ENCODE peak calls at places on chromosomes 3 and 15, in five cellular contexts. I is fibroblast of pulmonary artery, V is tibial artery, H is astrocyte, B is body of pancreas. M is an unnamed sample.

GRCh38 chr3:126130081-126130855 is 46.3 kb upstream of the SLC41A3 start:
- DNase-seq in I (no peak), B (peak; percentile 18), H (no peak), V (peak; percentile 18), M (peak; percentile 38)

GRCh38 chr3:126478581-126479310 is 3.1 kb upstream of the ZXDC start:
- DNase-seq in H (no peak), B (no peak), V (no peak), I (no peak), M (no peak)

GRCh38 chr15:101045835-101046691 is 126.9 kb downstream of the LRRK1 start:
- DNase-seq in V (peak; percentile 13), H (no peak), I (no peak), B (peak; percentile 7), M (no peak)

GRCh38 chr15:41928637-41929620 is 35.1 kb upstream of the SPTBN5 start:
- DNase-seq in H (no peak), B (no peak), V (peak; percentile 66), I (no peak), M (no peak)

GRCh38 chr3:4950948-4951347 is 28.3 kb upstream of the BHLHE40 start:
- DNase-seq in V (no peak), I (no peak), H (no peak), B (no peak), M (no peak)

GRCh38 chr3:13199006-13199776 is 126.0 kb upstream of the IQSEC1 start:
- DNase-seq in H (no peak), I (no peak), V (no peak), B (no peak), M (no peak)

GRCh38 chr15:47332481-47332880 is 384.8 kb upstream of the SEMA6D start:
- DNase-seq in I (peak; percentile 1), B (no peak), V (no peak), H (peak; percentile 7), M (no peak)

GRCh38 chr3:150308481-150308918 is 99.6 kb upstream of the TSC22D2 start:
- DNase-seq in H (peak; percentile 66), V (no peak), B (peak; percentile 16), I (no peak), M (no peak)

GRCh38 chr3:132242790-132243189 is 74.4 kb upstream of the ACP3 start:
- DNase-seq in V (no peak), H (no peak), B (no peak), I (no peak), M (no peak)

GRCh38 chr3:39781025-39781424 is 28.4 kb upstream of the MYRIP start:
- DNase-seq in V (no peak), I (no peak), B (no peak), H (no peak), M (no peak)

GRCh38 chr3:122310361-122310760 is 14.7 kb upstream of the CSTA start:
- DNase-seq in H (no peak), B (no peak), V (no peak), I (no peak), M (no peak)

GRCh38 chr3:138034918-138035317 is 25.0 kb downstream of the CLDN18 start:
- DNase-seq in B (no peak), H (no peak), V (no peak), I (no peak), M (no peak)

GRCh38 chr3:23763040-23763477 is 42.7 kb upstream of the UBE2E1 start:
- DNase-seq in I (peak; percentile 47), H (peak; percentile 47), V (no peak), B (no peak), M (no peak)

GRCh38 chr15:90000175-90000923 is 775 bp upstream of the ZNF710 start:
- DNase-seq in B (peak; percentile 50), H (no peak), V (peak; percentile 29), I (no peak), M (no peak)

GRCh38 chr3:139835830-139836655 is 98.9 kb upstream of the CLSTN2 start:
- DNase-seq in I (no peak), H (no peak), B (peak; percentile 78), V (no peak), M (no peak)

GRCh38 chr3:177894021-177894690 is 642.1 kb upstream of the KCNMB2 start:
- DNase-seq in V (no peak), I (no peak), B (no peak), H (no peak), M (no peak)

GRCh38 chr3:85337895-85338294 is 379.1 kb downstream of the CADM2 start:
- DNase-seq in B (no peak), H (no peak), V (no peak), I (no peak), M (no peak)

DNA sequence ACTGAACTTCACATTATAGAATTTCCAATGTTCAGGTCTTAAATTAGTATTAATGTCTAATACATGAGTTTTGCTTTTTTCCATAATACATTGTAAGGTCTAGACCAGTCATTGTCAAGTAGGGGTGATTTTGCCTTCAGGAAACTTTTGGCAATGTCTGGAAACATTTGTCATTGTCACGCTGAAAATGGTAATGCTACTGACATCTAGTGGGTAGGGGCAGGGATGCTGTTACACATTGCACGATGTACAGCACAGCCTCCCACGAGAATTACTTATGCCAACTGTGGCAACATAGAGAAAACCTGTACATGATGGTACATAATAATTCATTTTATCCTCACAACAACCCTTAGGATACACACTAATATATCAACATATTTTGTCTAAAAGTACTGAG is 384.1 kb downstream of the CADM2 start:
- DNase-seq in I (no peak), B (no peak), H (no peak), V (no peak), M (no peak)
- TF ChIP-seq CTCF in I (no peak), B (peak; percentile 40), H (peak; percentile 13), V (no peak), M (no peak)

DNA sequence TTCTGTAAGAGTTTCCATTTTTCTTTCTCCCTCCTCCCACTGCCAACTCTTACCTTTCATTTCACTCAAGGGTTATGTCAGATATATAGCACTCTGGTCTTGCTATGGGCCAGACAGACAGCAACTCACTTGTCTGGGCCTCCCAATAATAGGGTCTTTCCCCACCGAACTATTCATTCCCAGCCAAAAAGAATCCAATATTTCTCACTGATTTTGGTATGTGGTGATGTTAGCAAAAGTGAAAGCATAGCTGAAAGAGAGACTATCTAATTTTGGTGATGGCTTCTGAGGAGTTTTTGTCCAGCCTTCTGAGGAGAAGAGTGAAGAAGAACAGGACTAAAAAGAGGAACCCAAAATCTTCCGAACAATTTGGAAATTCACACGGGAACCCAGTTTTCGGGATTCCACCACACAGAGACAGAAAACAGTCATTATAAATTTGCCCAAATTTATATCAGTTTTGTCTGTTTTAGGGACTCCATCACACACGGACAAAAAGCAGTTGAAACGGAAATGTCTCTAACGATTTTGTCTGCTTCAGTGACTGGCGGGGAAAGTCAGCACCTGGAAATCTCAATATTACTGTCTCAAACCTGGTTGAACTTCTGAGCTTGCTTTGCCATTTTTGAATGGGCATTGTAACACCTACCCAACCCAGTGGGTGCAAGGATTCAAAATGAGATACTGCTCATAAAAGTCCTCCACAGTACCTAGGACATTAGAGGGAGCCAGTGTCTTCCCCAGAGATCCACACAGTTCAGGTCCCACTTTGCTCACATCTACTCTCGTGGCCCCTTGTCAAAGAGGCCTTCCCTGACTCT is 9.1 kb downstream of the CD80 start:
- DNase-seq in V (no peak), B (no peak), H (no peak), I (peak; percentile 7), M (no peak)
- TF ChIP-seq CTCF in V (no peak), B (no peak), H (no peak), I (no peak), M (no peak)

DNA sequence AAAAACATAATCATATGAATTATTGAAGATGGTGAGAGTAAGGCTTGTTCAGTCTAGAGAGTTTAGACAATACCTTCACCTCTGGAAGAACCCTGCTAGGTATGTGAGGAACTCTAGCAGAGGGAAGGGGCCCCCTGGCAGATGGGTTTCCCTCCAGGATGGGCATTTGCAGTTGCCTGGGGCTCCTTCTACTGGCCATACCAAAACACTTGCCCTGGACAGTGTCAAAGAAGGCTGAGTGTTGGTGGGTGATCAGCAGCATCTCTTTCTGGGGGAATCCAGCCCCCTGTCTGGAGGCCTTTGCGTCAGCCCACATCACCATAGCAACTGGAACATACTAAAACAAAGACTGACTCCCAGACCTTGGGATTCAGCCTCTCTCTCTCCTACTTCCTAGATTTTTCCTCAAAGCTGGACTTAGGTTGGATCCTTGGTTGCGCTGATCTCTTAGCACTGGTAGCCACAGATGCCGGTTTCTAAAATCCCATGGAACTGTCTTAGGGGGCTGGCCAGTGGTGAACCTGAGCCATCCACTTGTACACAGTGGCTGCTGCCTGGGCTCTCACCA is 8.2 kb downstream of the CEMIP start:
- DNase-seq in V (no peak), H (no peak), B (no peak), I (no peak), M (no peak)
- TF ChIP-seq CTCF in V (no peak), H (no peak), B (no peak), I (no peak), M (no peak)

GRCh38 chr3:70539908-70540307 is 227.5 kb upstream of the MDFIC2 start:
- DNase-seq in I (no peak), B (no peak), H (no peak), V (no peak), M (no peak)
- TF ChIP-seq CTCF in I (peak; percentile 15), B (no peak), H (no peak), V (no peak), M (no peak)

DNA sequence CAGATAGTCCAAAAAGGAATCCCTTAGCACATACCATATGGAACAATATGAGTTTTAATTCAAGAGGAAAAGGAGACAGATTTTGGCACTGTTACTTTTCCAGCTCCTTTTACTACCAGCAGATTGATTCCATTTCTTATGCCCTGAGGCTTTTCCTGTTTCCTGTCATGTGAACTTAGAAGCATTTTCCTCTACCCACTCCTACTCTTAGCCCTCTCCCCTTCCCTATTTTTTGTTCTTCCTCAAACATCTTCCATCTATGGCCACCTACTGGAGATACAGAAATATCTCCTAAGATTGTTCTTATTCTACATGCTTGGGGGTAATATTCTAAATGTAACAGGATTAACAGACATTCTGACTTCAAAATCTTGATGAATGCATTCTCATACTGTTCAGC is 207.8 kb downstream of the CHST2 start:
- DNase-seq in I (no peak), H (no peak), B (no peak), V (no peak), M (no peak)
- TF ChIP-seq CTCF in I (peak; percentile 25), H (peak; percentile 18), B (no peak), V (no peak), M (peak; percentile 17)

DNA sequence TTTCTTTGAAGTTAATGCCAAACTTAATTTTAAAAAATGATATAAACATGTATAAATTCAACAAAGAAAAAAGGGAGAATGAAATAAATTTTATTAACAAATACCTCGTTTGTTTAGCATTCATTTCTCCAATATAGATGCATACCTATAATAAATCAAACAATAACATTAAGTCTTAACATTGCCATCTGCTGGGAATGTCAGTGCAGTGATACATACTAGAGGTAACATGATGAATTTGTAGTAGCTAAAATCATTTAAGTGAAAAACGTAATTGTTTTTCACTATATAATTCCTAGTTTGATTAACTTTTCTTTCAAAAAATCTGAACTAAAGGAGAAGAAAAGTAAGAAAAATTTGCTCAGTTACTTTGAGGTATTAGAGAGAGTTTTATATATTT is 340.2 kb upstream of the CBLB start:
- DNase-seq in H (peak; percentile 10), I (peak; percentile 77), V (no peak), B (no peak), M (no peak)
- TF ChIP-seq CTCF in H (no peak), I (peak; percentile 51), V (no peak), B (no peak), M (no peak)

GRCh38 chr3:157406376-157406775 is 30.3 kb upstream of the PTX3 start:
- DNase-seq in V (no peak), B (no peak), H (no peak), I (no peak), M (no peak)
- TF ChIP-seq CTCF in V (no peak), B (no peak), H (no peak), I (no peak), M (no peak)

GRCh38 chr15:33007295-33007855 is 187.1 kb downstream of the FMN1 start:
- DNase-seq in I (peak; percentile 56), B (no peak), V (no peak), H (peak; percentile 49), M (no peak)
- TF ChIP-seq CTCF in I (peak; percentile 41), B (no peak), V (no peak), H (peak; percentile 22), M (no peak)

GRCh38 chr15:51192560-51193280 is 98.0 kb upstream of the TNFAIP8L3 start:
- DNase-seq in H (peak; percentile 57), I (peak; percentile 92), V (peak; percentile 95), B (peak; percentile 85), M (peak; percentile 69)
- TF ChIP-seq CTCF in H (peak; percentile 84), I (peak; percentile 91), V (peak; percentile 96), B (peak; percentile 76), M (peak; percentile 96)

M was measured in CD14-positive monocyte.